ENCODE peak calls at places on chromosomes 11 and 22, in seven cellular contexts. C is colonic mucosa, D is lower lobe of right lung, W is heart right ventricle, O is transverse colon, N is body of pancreas, E is kidney epithelial cell. F is an unnamed sample.

GRCh38 chr11:91972665-91973266 is 251.9 kb upstream of the FAT3 start:
- DNase-seq in W (no peak), O (no peak), N (peak; percentile 74), E (no peak), D (no peak), C (no peak), F (no peak)

GRCh38 chr22:37428649-37429586 is 1.6 kb upstream of the ELFN2 start:
- DNase-seq in W (no peak), C (peak; percentile 45), N (peak; percentile 51), O (peak; percentile 45), D (no peak), E (no peak), F (peak; percentile 84)

GRCh38 chr11:104338186-104338585 is 174.2 kb upstream of the PDGFD start:
- DNase-seq in N (no peak), O (no peak), W (no peak), E (no peak), D (no peak), C (no peak), F (no peak)

GRCh38 chr11:1103401-1104360 is 29.0 kb downstream of the MUC2 start:
- DNase-seq in N (no peak), C (no peak), D (peak; percentile 36), W (no peak), E (no peak), O (no peak), F (no peak)

GRCh38 chr11:80103149-80103859 is 662.5 kb upstream of the TENM4 start:
- DNase-seq in D (no peak), E (peak; percentile 92), C (no peak), W (no peak), N (no peak), O (no peak), F (no peak)

GRCh38 chr11:47186937-47187681 is 875 bp upstream of the PACSIN3 start:
- DNase-seq in W (peak; percentile 85), C (peak; percentile 45), E (no peak), D (peak; percentile 67), O (peak; percentile 51), N (peak; percentile 81), F (peak; percentile 43)

GRCh38 chr11:120029321-120029720 is 108.6 kb downstream of the TRIM29 start:
- DNase-seq in D (no peak), E (no peak), N (no peak), W (no peak), O (no peak), C (no peak), F (no peak)

GRCh38 chr11:31419669-31420068 is 50.0 kb downstream of the DNAJC24 start:
- DNase-seq in N (no peak), O (no peak), W (no peak), E (no peak), C (no peak), D (no peak), F (no peak)

GRCh38 chr11:5605849-5606248 is 9.4 kb downstream of the TRIM6 start:
- DNase-seq in N (no peak), D (no peak), O (no peak), W (no peak), C (no peak), E (no peak), F (peak; percentile 84)
- H3K36me3 ChIP-seq in N (no peaks in the 10 kb centered on the region), D (peaks cover 11% of the 10 kb centered on the region), O (no peaks in the 10 kb centered on the region), W (peaks cover 4% of the 10 kb centered on the region), C (no peaks in the 10 kb centered on the region), E (no peaks in the 10 kb centered on the region), F (no peaks in the 10 kb centered on the region)

DNA sequence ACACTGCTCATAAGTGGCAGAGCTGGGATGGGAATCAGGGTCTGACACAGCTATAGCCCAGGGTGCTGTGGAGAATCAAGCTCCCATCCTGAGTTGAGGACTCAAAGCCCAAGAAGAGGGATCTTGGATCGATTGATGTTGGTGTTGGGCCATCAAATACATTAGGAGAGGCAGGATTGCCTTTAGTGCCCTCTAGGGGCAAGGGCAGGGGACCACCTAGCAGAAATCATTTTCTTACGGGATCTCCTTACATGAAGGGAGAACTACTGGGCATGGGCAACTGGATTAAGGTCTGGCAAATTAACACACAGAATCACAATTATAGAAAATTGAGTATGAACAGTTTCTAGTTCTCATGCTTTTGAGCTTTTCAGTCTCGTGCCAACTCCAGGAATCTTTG is 24.9 kb upstream of the EMSY start:
- DNase-seq in C (no peak), E (no peak), W (no peak), N (peak; percentile 67), D (no peak), O (no peak), F (peak; percentile 3)
- TF ChIP-seq CTCF in C (peak; percentile 24), E (peak; percentile 46), W (no peak), N (peak; percentile 72), D (peak; percentile 31), O (peak; percentile 25), F (peak; percentile 35)

GRCh38 chr11:131864205-131864604 is 493.8 kb downstream of the NTM start:
- DNase-seq in N (no peak), W (no peak), C (no peak), E (no peak), O (no peak), D (no peak), F (no peak)
- H3K4me3 ChIP-seq in N (no peak overlapping the region), W (no peak overlapping the region), C (no peak overlapping the region), E (no peak overlapping the region), O (no peak overlapping the region), D (no peak overlapping the region), F (no peak overlapping the region)

GRCh38 chr11:94629741-94630140 is 62.6 kb downstream of the PIWIL4 start:
- DNase-seq in E (no peak), N (no peak), D (no peak), O (no peak), W (no peak), C (no peak), F (no peak)
- H3K36me3 ChIP-seq in E (no peaks in the 10 kb centered on the region), N (no peaks in the 10 kb centered on the region), D (no peaks in the 10 kb centered on the region), O (no peaks in the 10 kb centered on the region), W (no peaks in the 10 kb centered on the region), C (no peaks in the 10 kb centered on the region), F (no peaks in the 10 kb centered on the region)